ENCODE peak calls at places on chromosomes 16 and 17, in eight cellular contexts. W, V, E, O, R, A, Z and B are unnamed samples.

GRCh38 chr17:40827746-40828453 is 5.5 kb upstream of the KRT10 start:
- DNase-seq in W (no peak), V (no peak), E (no peak), O (no peak), R (no peak), A (no peak), Z (peak; percentile 35), B (no peak)

GRCh38 chr16:85751665-85752501 is 987 bp upstream of the C16orf74 start:
- DNase-seq in W (peak; percentile 29), V (no peak), E (no peak), O (no peak), R (no peak), A (no peak), Z (no peak), B (no peak)

GRCh38 chr17:56987283-56987834 is 9.4 kb downstream of the SCPEP1 start:
- DNase-seq in W (no peak), V (no peak), E (no peak), O (no peak), R (no peak), A (no peak), Z (no peak), B (no peak)

GRCh38 chr17:44390250-44390649 is 801 bp upstream of the ITGA2B start:
- DNase-seq in W (no peak), V (no peak), E (no peak), O (no peak), R (no peak), A (no peak), Z (no peak), B (no peak)

GRCh38 chr17:77565166-77565565 is 393.3 kb upstream of the TNRC6C start:
- DNase-seq in W (no peak), V (no peak), E (no peak), O (no peak), R (no peak), A (no peak), Z (no peak), B (no peak)

GRCh38 chr17:1216209-1216937 is 36.6 kb upstream of the ABR start:
- DNase-seq in W (no peak), V (no peak), E (no peak), O (no peak), R (no peak), A (no peak), Z (no peak), B (no peak)

GRCh38 chr16:46714797-46715591 is 25.5 kb downstream of the ORC6 start:
- DNase-seq in W (no peak), V (no peak), E (no peak), O (no peak), R (no peak), A (no peak), Z (no peak), B (no peak)

GRCh38 chr16:68448360-68448970 is at the start of gene SMPD3:
- DNase-seq in W (peak; percentile 99), V (peak; percentile 98), E (peak; percentile 99), O (peak; percentile 99), R (peak; percentile 92), A (peak; percentile 98), Z (peak; percentile 100), B (peak; percentile 91)

GRCh38 chr17:78645421-78646295 is 68.5 kb upstream of the DNAH17 start:
- DNase-seq in W (no peak), V (peak; percentile 87), E (peak; percentile 20), O (no peak), R (no peak), A (peak; percentile 90), Z (peak; percentile 72), B (no peak)

GRCh38 chr16:89422527-89422904 is 67.8 kb downstream of the ANKRD11 start:
- DNase-seq in W (no peak), V (no peak), E (no peak), O (no peak), R (no peak), A (no peak), Z (peak; percentile 38), B (peak; percentile 46)

GRCh38 chr17:78133971-78134898 is 3.7 kb downstream of the TMC8 start:
- DNase-seq in W (no peak), V (no peak), E (peak; percentile 69), O (peak; percentile 83), R (no peak), A (peak; percentile 79), Z (peak; percentile 44), B (peak; percentile 70)

GRCh38 chr16:27960619-27961295 is 102.8 kb downstream of the GSG1L start:
- DNase-seq in W (no peak), V (no peak), E (no peak), O (no peak), R (no peak), A (no peak), Z (no peak), B (no peak)

GRCh38 chr17:16486373-16487250 is 5.4 kb downstream of the LRRC75A start:
- DNase-seq in W (peak; percentile 80), V (peak; percentile 89), E (no peak), O (no peak), R (peak; percentile 8), A (no peak), Z (peak; percentile 76), B (no peak)

GRCh38 chr17:72039490-72039889 is 81.3 kb upstream of the SOX9 start:
- DNase-seq in W (no peak), V (no peak), E (no peak), O (no peak), R (no peak), A (no peak), Z (peak; percentile 18), B (no peak)

GRCh38 chr17:72097144-72097543 is 23.7 kb upstream of the SOX9 start:
- DNase-seq in W (no peak), V (no peak), E (no peak), O (no peak), R (no peak), A (no peak), Z (no peak), B (no peak)

DNA sequence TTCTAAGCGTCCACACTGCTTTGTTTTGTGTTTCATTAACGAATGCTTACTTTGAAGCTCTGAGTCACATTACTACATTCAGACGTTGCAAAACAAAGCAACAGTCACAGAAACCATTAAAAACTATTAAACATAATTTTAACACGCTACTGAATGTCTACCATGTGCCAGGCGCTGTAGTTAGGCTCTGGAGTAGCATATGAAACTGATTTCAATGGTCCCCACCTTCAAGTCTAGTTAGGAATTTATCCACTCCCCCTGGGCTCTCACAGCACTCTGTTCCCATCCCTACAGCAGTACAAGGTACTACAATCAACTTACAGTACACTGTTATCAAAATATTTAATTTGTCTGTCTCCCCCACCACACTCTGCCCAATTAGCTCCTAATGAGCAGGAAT is 631 bp downstream of the UTP6 start:
- DNase-seq in W (no peak), V (no peak), E (no peak), O (peak; percentile 16), R (no peak), A (peak; percentile 41), Z (peak; percentile 33), B (no peak)
- TF ChIP-seq CTCF in W (no peak), V (no peak), E (no peak), O (no peak), R (no peak), A (no peak), Z (no peak), B (no peak)

GRCh38 chr16:22844426-22844825 is 30.5 kb downstream of the HS3ST2 start:
- DNase-seq in W (no peak), V (no peak), E (no peak), O (no peak), R (no peak), A (no peak), Z (no peak), B (no peak)

GRCh38 chr16:22847100-22847499 is 33.1 kb downstream of the HS3ST2 start:
- DNase-seq in W (no peak), V (no peak), E (no peak), O (no peak), R (no peak), A (no peak), Z (no peak), B (no peak)

GRCh38 chr16:22849517-22849916 is 35.6 kb downstream of the HS3ST2 start:
- DNase-seq in W (no peak), V (no peak), E (no peak), O (no peak), R (no peak), A (no peak), Z (no peak), B (no peak)

GRCh38 chr16:22848451-22848850 is 34.5 kb downstream of the HS3ST2 start:
- DNase-seq in W (no peak), V (no peak), E (no peak), O (no peak), R (no peak), A (no peak), Z (no peak), B (no peak)

GRCh38 chr16:22847690-22848089 is 33.7 kb downstream of the HS3ST2 start:
- DNase-seq in W (no peak), V (no peak), E (no peak), O (no peak), R (no peak), A (no peak), Z (no peak), B (no peak)
- TF ChIP-seq CTCF in W (no peak), V (no peak), E (no peak), O (no peak), R (no peak), A (no peak), Z (no peak), B (no peak)

DNA sequence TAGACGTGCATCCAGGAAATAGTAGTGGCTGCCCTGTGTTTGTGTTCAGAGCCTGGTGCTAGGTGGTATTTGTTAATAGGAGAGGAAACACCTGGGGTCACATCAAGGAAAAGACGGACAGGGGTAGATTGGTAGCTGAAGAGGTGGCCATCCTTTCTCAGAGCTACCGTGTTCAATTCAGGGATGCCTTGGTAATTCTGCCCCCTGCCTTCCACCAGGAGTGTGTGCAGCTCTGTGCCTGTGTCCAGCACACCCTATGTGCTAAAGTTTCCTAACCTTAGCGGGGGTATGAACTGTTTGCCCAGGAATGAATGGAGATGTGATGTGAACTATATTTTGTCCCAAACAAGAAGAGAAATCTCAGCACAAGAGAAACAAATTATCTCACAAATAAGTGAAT is 174.1 kb upstream of the MPHOSPH6 start:
- DNase-seq in W (no peak), V (no peak), E (peak; percentile 22), O (peak; percentile 26), R (no peak), A (no peak), Z (peak; percentile 3), B (no peak)
- TF ChIP-seq CTCF in W (no peak), V (peak; percentile 45), E (peak; percentile 47), O (peak; percentile 77), R (peak; percentile 14), A (no peak), Z (peak; percentile 25), B (no peak)

GRCh38 chr16:10950393-10950792 is 6.0 kb downstream of the CLEC16A start:
- DNase-seq in W (no peak), V (no peak), E (no peak), O (no peak), R (no peak), A (no peak), Z (no peak), B (no peak)

GRCh38 chr16:10951016-10951415 is 6.7 kb downstream of the CLEC16A start:
- DNase-seq in W (no peak), V (no peak), E (no peak), O (no peak), R (no peak), A (no peak), Z (no peak), B (no peak)

GRCh38 chr16:10947211-10947787 is 2.9 kb downstream of the CLEC16A start:
- DNase-seq in W (no peak), V (peak; percentile 18), E (no peak), O (no peak), R (no peak), A (no peak), Z (no peak), B (no peak)

GRCh38 chr16:10946308-10946707 is 1.9 kb downstream of the CLEC16A start:
- DNase-seq in W (no peak), V (peak; percentile 23), E (no peak), O (no peak), R (no peak), A (no peak), Z (peak; percentile 27), B (no peak)

GRCh38 chr16:10949424-10949970 is 5.1 kb downstream of the CLEC16A start:
- DNase-seq in W (no peak), V (no peak), E (no peak), O (no peak), R (no peak), A (no peak), Z (peak; percentile 59), B (no peak)
- TF ChIP-seq CTCF in W (no peak), V (no peak), E (no peak), O (no peak), R (no peak), A (no peak), Z (no peak), B (no peak)